ENCODE peak calls at places on chromosomes 16 and 17, in five cellular contexts. V is neural crest cell, M is natural killer cell, I is GM12865, Q is glutamatergic neuron. U is an unnamed sample.

GRCh38 chr17:64661981-64662773 is at the start of gene SMURF2:
- DNase-seq in V (peak; percentile 69), Q (peak; percentile 83), I (peak; percentile 85), M (peak; percentile 78), U (peak; percentile 96)

GRCh38 chr17:8964801-8965393 is 610 bp downstream of the PIK3R5 start:
- DNase-seq in Q (peak; percentile 23), I (peak; percentile 69), M (no peak), V (no peak), U (no peak)

GRCh38 chr16:30775381-30776099 is 11.5 kb downstream of the ZNF629 start:
- DNase-seq in M (no peak), I (peak; percentile 73), Q (peak; percentile 90), V (peak; percentile 76), U (peak; percentile 86)

GRCh38 chr17:77834170-77835115 is 124.1 kb upstream of the TNRC6C start:
- DNase-seq in I (peak; percentile 59), M (peak; percentile 72), Q (no peak), V (no peak), U (peak; percentile 81)

GRCh38 chr16:86619263-86619935 is 41.0 kb downstream of the FOXL1 start:
- DNase-seq in V (no peak), Q (no peak), I (no peak), M (no peak), U (no peak)

GRCh38 chr17:6413073-6413472 is 21.8 kb downstream of the AIPL1 start:
- DNase-seq in Q (no peak), V (no peak), M (no peak), I (peak; percentile 32), U (peak; percentile 70)

GRCh38 chr17:67519801-67520251 is 142.7 kb downstream of the PITPNC1 start:
- DNase-seq in V (no peak), I (no peak), Q (no peak), M (no peak), U (no peak)

GRCh38 chr17:40103082-40103741 is 2.8 kb upstream of the NR1D1 start:
- DNase-seq in M (no peak), Q (no peak), V (no peak), I (no peak), U (no peak)

GRCh38 chr16:85114909-85115567 is 2.8 kb upstream of the CIBAR2 start:
- DNase-seq in V (peak; percentile 98), Q (peak; percentile 97), I (peak; percentile 90), M (peak; percentile 86), U (peak; percentile 95)

GRCh38 chr17:74389937-74390679 is 22.8 kb downstream of the GPR142 start:
- DNase-seq in I (no peak), V (no peak), M (no peak), Q (no peak), U (no peak)

GRCh38 chr16:88649924-88650748 is 717 bp downstream of the CYBA start:
- DNase-seq in M (peak; percentile 65), I (peak; percentile 60), V (no peak), Q (no peak), U (peak; percentile 79)

GRCh38 chr17:58391302-58391984 is 25.9 kb downstream of the RNF43 start:
- DNase-seq in M (no peak), Q (no peak), I (no peak), V (no peak), U (no peak)

GRCh38 chr16:13873835-13874438 is 46.0 kb upstream of the ERCC4 start:
- DNase-seq in Q (peak; percentile 60), V (peak; percentile 41), I (peak; percentile 8), M (no peak), U (no peak)

GRCh38 chr17:19418312-19418992 is 7.4 kb downstream of the RNF112 start:
- DNase-seq in M (no peak), Q (no peak), I (peak; percentile 30), V (no peak), U (no peak)

GRCh38 chr17:82791532-82791931 is 39.7 kb downstream of the TBCD start:
- DNase-seq in V (no peak), Q (no peak), I (no peak), M (no peak), U (no peak)

GRCh38 chr17:78138204-78139060 is 7.8 kb upstream of the C17orf99 start:
- DNase-seq in Q (no peak), V (no peak), M (no peak), I (no peak), U (no peak)

GRCh38 chr16:49452568-49452967 is 79.0 kb downstream of the C16orf78 start:
- DNase-seq in M (no peak), I (no peak), Q (no peak), V (no peak), U (no peak)

GRCh38 chr16:503150-504071 is 24.1 kb upstream of the CAPN15 start:
- DNase-seq in I (no peak), M (no peak), Q (no peak), V (no peak), U (no peak)

GRCh38 chr17:35540589-35541404 is 3.3 kb upstream of the SLFN12L start:
- DNase-seq in V (no peak), I (peak; percentile 75), M (no peak), Q (no peak), U (no peak)

GRCh38 chr17:47279062-47279801 is 25.6 kb downstream of the ITGB3 start:
- DNase-seq in Q (no peak), I (peak; percentile 90), M (no peak), V (no peak), U (peak; percentile 76)

GRCh38 chr16:12513791-12514175 is 289.9 kb downstream of the CPPED1 start:
- DNase-seq in Q (no peak), M (no peak), V (no peak), I (no peak), U (no peak)

GRCh38 chr16:81415757-81416156 is 28.9 kb upstream of the CMIP start:
- DNase-seq in V (peak; percentile 40), I (no peak), Q (no peak), M (no peak), U (no peak)

GRCh38 chr16:1991135-1991551 is 1.4 kb downstream of the SYNGR3 start:
- DNase-seq in Q (no peak), I (peak; percentile 91), M (peak; percentile 68), V (no peak), U (peak; percentile 78)

GRCh38 chr17:40340880-40341807 is 23.4 kb downstream of the GJD3 start:
- DNase-seq in V (peak; percentile 60), I (peak; percentile 88), Q (peak; percentile 80), M (peak; percentile 91), U (peak; percentile 90)

GRCh38 chr16:70342016-70342415 is 4.7 kb upstream of the DDX19A start:
- DNase-seq in V (no peak), M (no peak), I (no peak), Q (no peak), U (no peak)

GRCh38 chr17:18186271-18186982 is 2.8 kb downstream of the ALKBH5 start:
- DNase-seq in V (no peak), I (no peak), M (no peak), Q (no peak), U (no peak)

GRCh38 chr17:1714488-1714979 is 4.4 kb upstream of the TLCD2 start:
- DNase-seq in Q (peak; percentile 76), I (no peak), M (no peak), V (peak; percentile 86), U (no peak)

DNA sequence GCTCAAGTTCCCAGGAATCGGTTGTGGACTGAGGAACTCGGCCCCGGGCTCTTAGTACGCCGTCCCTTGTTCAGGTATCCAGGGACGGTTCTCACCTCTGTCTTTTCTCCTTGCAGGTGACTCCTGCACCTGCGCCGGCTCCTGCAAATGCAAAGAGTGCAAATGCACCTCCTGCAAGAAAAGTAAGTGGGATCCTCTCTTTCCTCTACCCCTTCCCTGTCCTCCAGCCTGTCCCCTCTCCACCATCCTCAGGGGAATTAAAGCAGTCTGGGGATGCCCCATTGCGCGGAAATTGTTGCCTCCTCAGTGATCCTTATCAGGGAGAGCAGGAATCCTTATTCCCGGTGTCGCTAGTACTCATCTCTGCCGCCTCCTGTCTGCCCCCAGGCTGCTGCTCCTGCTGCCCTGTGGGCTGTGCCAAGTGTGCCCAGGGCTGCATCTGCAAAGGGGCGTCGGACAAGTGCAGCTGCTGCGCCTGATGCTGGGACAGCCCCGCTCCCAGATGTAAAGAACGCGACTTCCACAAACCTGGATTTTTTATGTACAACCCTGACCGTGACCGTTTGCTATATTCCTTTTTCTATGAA is 585 bp downstream of the MT2A start:
- DNase-seq in V (no peak), I (no peak), Q (no peak), M (peak; percentile 18), U (no peak)
- TF ChIP-seq CTCF in V (no peak), I (no peak), Q (no peak), M (no peak), U (no peak)

DNA sequence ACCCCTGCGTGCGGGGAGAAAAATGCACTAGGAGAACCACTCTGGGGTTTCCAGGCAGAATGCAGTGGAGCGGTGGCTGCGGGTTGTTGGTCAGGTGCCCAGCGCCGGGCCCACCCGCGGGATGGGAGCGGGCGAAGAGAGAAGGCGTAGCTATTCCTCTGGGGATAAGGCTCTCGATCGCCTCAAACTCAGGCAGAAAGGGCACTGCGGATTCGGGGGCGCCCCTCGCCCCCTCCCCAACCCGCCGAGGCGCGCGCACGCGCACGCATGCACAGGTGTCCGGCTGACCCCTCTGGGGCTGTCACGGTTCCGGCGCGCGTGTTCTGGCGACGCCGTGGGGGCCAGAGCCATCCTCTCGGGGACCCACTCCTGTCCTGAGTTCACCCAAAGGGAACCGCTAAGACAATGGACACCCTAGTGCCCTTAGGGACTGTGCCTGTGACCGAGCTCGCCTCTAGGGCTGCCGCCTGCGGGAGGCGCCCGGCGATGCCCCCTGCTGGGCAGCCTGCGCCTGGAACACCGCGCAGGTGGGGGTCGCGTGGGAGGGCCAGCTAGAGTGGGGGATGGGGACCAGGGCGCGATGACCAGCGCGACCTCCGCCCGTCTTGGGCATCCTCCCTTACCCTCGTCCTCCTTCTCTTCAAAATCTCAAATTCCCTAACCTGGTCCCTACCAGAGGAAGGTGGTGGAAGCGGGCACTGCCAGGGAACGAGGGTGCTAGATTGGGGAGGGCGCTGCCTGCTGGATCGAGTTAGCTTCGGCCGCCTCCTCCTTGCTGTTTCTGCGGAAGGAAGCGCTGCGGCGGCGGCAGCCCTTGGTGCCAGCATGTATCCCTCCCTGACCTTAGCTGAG is 14.4 kb upstream of the CBX8 start:
- DNase-seq in I (peak; percentile 62), Q (peak; percentile 74), V (no peak), M (no peak), U (peak; percentile 81)
- TF ChIP-seq CTCF in I (peak; percentile 64), Q (peak; percentile 80), V (peak; percentile 70), M (peak; percentile 36), U (peak; percentile 78)

DNA sequence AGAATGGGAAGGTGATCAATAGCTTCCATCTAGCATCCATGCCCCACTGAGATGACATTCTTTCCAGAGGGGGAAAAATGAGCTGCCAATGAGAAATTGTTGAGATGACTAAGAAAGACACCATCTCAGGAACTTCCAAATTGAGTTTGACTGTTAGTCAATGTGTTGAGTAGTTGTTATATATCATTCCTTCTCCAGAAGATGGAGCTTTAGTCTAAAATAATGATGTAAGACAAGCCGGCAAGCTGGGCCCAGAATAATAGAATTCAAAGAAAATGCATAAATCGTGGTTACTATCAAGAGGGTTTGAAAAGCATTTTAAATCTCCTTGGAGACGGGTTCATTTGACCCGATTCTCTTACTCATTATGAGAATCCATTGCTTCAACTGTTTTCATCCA is 71.0 kb upstream of the ATF7IP2 start:
- DNase-seq in M (no peak), Q (no peak), I (peak; percentile 39), V (no peak), U (peak; percentile 30)
- TF ChIP-seq CTCF in M (peak; percentile 45), Q (no peak), I (no peak), V (no peak), U (peak; percentile 51)

DNA sequence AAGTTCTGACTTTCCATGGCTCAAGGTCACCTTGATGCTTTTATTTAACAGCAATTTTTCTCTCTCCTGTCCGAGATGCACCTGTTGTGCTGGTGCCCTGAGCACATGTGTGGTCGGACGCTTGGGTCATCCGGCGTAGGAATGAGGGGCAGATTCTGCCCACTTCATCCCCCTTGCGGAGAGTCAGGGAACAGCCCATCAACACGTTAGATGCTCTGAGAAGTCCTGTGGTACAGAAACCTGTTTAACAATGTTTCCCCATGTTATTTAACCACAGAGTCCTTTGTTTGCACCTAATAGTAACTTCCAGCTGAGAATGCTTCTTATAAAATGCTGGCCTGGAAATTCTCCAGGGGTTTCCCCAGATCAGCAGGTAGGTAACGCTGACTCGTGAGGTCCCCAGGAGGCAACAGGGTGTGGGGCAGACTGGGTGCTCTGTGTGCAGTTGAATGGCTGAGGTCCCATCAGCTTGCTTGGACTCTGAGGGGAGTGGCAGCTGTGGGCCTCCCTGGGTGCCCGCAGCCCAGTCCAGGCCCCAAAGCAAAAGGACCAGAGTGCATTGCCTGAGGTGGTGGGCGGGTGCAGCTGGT is 17.8 kb downstream of the DOC2B start:
- DNase-seq in V (no peak), Q (no peak), I (peak; percentile 16), M (no peak), U (no peak)
- TF ChIP-seq CTCF in V (peak; percentile 49), Q (peak; percentile 52), I (peak; percentile 36), M (no peak), U (no peak)

U was measured in GM13977.